ENCODE peak calls at places on chromosome 17, in five cellular contexts. V is K562, B is HepG2, J is GM12878, U is H1. X is an unnamed sample.

GRCh38 chr17:15510361-15510760 is 42.9 kb upstream of the CDRT4 start:
- DNase-seq in B (no peak), V (no peak), J (no peak), U (no peak), X (no peak)

GRCh38 chr17:58300336-58300735 is 19.6 kb upstream of the MPO start:
- DNase-seq in J (no peak), U (peak), B (no peak), V (no peak), X (no peak)

GRCh38 chr17:36482611-36483504 is 3.6 kb upstream of the ZNHIT3 start:
- DNase-seq in B (peak), V (peak), J (peak), U (peak), X (peak)

GRCh38 chr17:37702605-37703004 is 42.3 kb downstream of the HNF1B start:
- DNase-seq in U (no peak), B (no peak), J (no peak), V (no peak), X (no peak)

GRCh38 chr17:76166168-76166567 is 25.1 kb upstream of the FOXJ1 start:
- DNase-seq in V (no peak), B (no peak), U (no peak), J (no peak), X (no peak)

GRCh38 chr17:50128441-50129302 is 1.3 kb downstream of the SAMD14 start:
- DNase-seq in J (no peak), V (no peak), U (peak), B (no peak), X (peak)

GRCh38 chr17:32976605-32977004 is 15.0 kb upstream of the SPACA3 start:
- DNase-seq in B (no peak), J (no peak), V (no peak), U (no peak), X (no peak)

GRCh38 chr17:31535581-31535981 is 144.1 kb downstream of the RAB11FIP4 start:
- DNase-seq in U (no peak), B (no peak), V (no peak), J (peak), X (no peak)

GRCh38 chr17:75081611-75082540 is 5.9 kb upstream of the SLC16A5 start:
- DNase-seq in J (no peak), B (no peak), U (no peak), V (no peak), X (no peak)

GRCh38 chr17:76631821-76632565 is 11.6 kb downstream of the ST6GALNAC1 start:
- DNase-seq in J (no peak), V (no peak), B (no peak), U (no peak), X (no peak)

GRCh38 chr17:1082579-1082978 is 85.7 kb downstream of the TIMM22 start:
- DNase-seq in B (no peak), U (no peak), V (no peak), J (no peak), X (no peak)

GRCh38 chr17:12665263-12666210 is at the start of gene MYOCD:
- DNase-seq in V (no peak), B (no peak), J (no peak), U (peak), X (peak)

GRCh38 chr17:29747660-29748059 is 124.9 kb upstream of the CORO6 start:
- DNase-seq in B (no peak), J (no peak), U (no peak), V (no peak), X (no peak)

GRCh38 chr17:12193336-12193735 is 172.7 kb downstream of the MAP2K4 start:
- DNase-seq in V (no peak), U (no peak), B (no peak), J (no peak), X (no peak)

GRCh38 chr17:20216154-20216815 is 207.1 kb downstream of the SPECC1 start:
- DNase-seq in J (no peak), U (no peak), B (no peak), V (no peak), X (no peak)

GRCh38 chr17:17783121-17783824 is 53.5 kb downstream of the SREBF1 start:
- DNase-seq in V (peak), J (peak), B (no peak), U (peak), X (peak)

GRCh38 chr17:17784599-17785264 is 52.1 kb downstream of the SREBF1 start:
- DNase-seq in V (peak), U (no peak), B (peak), J (no peak), X (no peak)

GRCh38 chr17:17783825-17784598 is 52.8 kb downstream of the SREBF1 start:
- DNase-seq in B (no peak), V (no peak), J (peak), U (no peak), X (peak)

GRCh38 chr17:17786998-17787397 is 49.8 kb downstream of the SREBF1 start:
- DNase-seq in U (no peak), B (no peak), V (no peak), J (no peak), X (no peak)

DNA sequence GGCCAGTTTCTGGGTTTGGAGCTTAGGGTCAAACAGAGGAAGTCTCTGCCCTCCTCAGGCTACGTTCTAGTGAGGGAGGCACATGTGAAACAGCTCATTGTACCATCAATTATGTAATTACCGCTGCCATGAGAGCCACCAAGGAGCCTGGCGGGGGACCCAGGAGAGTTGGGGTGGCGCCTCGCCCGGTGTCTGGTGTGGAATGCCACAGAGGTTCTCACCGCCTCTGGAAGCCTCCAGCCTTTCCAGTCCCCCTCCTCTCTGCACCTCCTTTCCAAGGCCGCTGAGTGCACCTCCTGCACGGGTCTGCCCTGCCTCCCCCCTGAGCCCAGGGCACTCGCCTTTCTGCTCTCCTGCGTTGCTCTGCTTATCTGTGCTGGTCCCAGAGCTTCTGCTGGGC is 51.4 kb downstream of the SREBF1 start:
- DNase-seq in B (no peak), U (no peak), V (no peak), J (no peak), X (no peak)
- TF ChIP-seq ATF3 in B (no peak), U (no peak), V (no peak), J (no peak), X (no peak)

GRCh38 chr17:65850486-65850885 is 289.0 kb upstream of the AXIN2 start:
- DNase-seq in B (no peak), V (no peak), U (no peak), J (peak), X (no peak)
- TF ChIP-seq CREB1 in B (no peak), V (no peak), U (no peak), J (peak), X (no peak)

GRCh38 chr17:3730881-3731429 is 7.3 kb downstream of the HASPIN start:
- DNase-seq in B (no peak), V (no peak), J (no peak), U (no peak), X (no peak)

GRCh38 chr17:3735515-3735914 is 11.8 kb downstream of the HASPIN start:
- DNase-seq in B (no peak), V (no peak), J (no peak), U (no peak), X (no peak)

GRCh38 chr17:3729881-3730280 is 6.2 kb downstream of the HASPIN start:
- DNase-seq in V (no peak), B (no peak), U (no peak), J (no peak), X (no peak)

GRCh38 chr17:3727041-3727440 is 3.3 kb downstream of the HASPIN start:
- DNase-seq in U (no peak), J (peak), V (no peak), B (no peak), X (no peak)

DNA sequence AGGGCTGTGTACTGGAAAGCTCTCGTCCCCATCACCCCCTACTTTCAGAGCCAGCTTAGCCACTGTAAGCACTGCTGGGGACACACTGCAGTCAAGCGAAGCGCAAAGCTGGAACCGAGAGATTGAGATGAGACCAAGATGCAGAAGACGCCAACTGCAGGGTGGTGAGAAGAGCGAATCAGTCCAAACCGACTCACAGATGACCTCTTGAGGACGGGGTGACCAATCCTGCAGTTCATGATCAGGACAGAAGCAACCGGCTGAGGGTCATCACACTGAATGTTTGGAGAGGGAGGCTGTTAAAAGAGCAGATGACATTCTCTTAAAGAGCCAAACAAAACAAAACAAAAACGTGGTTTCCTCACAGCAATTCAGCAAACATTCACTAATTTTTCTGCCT is 8.5 kb downstream of the HASPIN start:
- DNase-seq in U (no peak), V (no peak), B (peak), J (peak), X (no peak)
- TF ChIP-seq ATF3 in U (no peak), V (no peak), B (no peak), J (no peak), X (no peak)

GRCh38 chr17:41448506-41448905 is 7.7 kb upstream of the KRT38 start:
- DNase-seq in B (no peak), J (no peak), V (no peak), U (no peak), X (no peak)
- TF ChIP-seq CREB1 in B (no peak), J (no peak), V (no peak), U (no peak), X (no peak)

DNA sequence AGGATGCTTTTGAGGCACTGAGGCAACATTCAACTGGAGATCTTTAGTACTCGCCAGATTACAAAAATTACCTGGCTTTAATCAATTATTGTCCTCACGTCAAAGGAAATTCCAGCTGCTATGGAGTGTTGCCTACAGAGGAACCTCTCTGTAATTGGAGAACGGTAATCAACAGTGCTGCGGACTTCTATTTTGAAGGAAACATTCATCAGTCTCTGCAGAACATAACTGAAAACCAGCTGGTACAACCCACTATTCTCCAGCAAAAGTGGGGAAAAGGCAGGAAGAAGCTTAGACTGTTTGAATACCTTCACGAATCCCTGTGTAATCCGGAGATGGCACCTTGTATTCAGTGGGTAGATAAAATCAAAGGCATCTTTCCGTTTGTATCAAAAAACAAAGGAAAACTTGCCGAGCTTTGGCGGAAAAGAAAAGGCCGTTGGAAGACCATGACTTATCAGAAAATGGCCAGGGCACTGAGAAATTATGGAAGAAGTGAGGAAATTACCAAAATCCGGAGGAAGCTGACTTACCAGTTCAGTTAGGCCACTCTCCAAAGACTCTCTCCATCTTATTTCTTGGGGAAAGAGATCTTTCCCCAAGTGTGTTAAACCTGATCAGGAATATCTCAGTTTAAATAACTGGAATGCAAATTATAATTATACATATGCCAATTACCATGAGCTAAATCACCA is 3.0 kb downstream of the SLC35G3 start:
- DNase-seq in V (no peak), B (no peak), J (no peak), U (no peak), X (no peak)
- TF ChIP-seq ATF3 in V (no peak), B (no peak), J (no peak), U (no peak), X (no peak)

GRCh38 chr17:81483085-81483861 is 29.3 kb downstream of the ACTG1 start:
- DNase-seq in U (peak), V (no peak), B (no peak), J (no peak), X (peak)
- TF ChIP-seq CREB1 in U (no peak), V (no peak), B (no peak), J (peak), X (no peak)

GRCh38 chr17:70022175-70022574 is 52.9 kb upstream of the KCNJ16 start:
- DNase-seq in U (no peak), V (no peak), J (no peak), B (no peak), X (no peak)
- TF ChIP-seq ATF3 in U (no peak), V (no peak), J (no peak), B (no peak), X (no peak)

X was measured in WTC11.